ENCODE peak calls at places on chromosomes 1 and 21, in seven cellular contexts. O is AG09309; B is LHCN-M2; N is effector memory CD8-positive, alpha-beta T cell; Q is GM20000; P is cardiac fibroblast; X is NCI-H774. D is an unnamed sample.

GRCh38 chr1:91827094-91828006 is 58.6 kb downstream of the TGFBR3 start:
- DNase-seq in N (no peak), O (no peak), Q (no peak), X (no peak), B (no peak), P (no peak), D (no peak)

GRCh38 chr1:196608401-196609113 is at the start of gene KCNT2:
- DNase-seq in B (peak), X (peak), P (peak), N (no peak), Q (no peak), O (no peak), D (no peak)

GRCh38 chr1:60813051-60813450 is 269.3 kb upstream of the NFIA start:
- DNase-seq in P (no peak), N (no peak), B (no peak), O (no peak), Q (no peak), X (no peak), D (no peak)

GRCh38 chr1:219066631-219067349 is 106.9 kb upstream of the LYPLAL1 start:
- DNase-seq in X (no peak), O (peak), Q (no peak), N (no peak), B (peak), P (peak), D (peak)

GRCh38 chr1:197144570-197145325 is 1.7 kb downstream of the ASPM start:
- DNase-seq in Q (peak), X (no peak), P (peak), B (peak), N (no peak), O (no peak), D (no peak)

GRCh38 chr1:6245869-6246496 is 2.0 kb downstream of the HES3 start:
- DNase-seq in N (peak), P (no peak), X (peak), Q (peak), O (no peak), B (peak), D (no peak)

GRCh38 chr1:25699501-25700089 is 83.0 kb downstream of the MAN1C1 start:
- DNase-seq in X (no peak), Q (no peak), O (no peak), P (no peak), N (no peak), B (no peak), D (no peak)

GRCh38 chr1:2115008-2115921 is 65.1 kb downstream of the PRKCZ start:
- DNase-seq in O (no peak), P (no peak), X (no peak), Q (no peak), N (peak), B (no peak), D (no peak)

GRCh38 chr1:107477233-107477632 is 336.4 kb downstream of the NTNG1 start:
- DNase-seq in B (no peak), P (no peak), O (no peak), Q (peak), N (no peak), X (no peak), D (no peak)

GRCh38 chr1:113320272-113320671 is 70.0 kb upstream of the MAGI3 start:
- DNase-seq in Q (no peak), O (no peak), X (peak), N (no peak), P (no peak), B (no peak), D (no peak)

GRCh38 chr1:29119365-29119929 is 4.3 kb downstream of the TMEM200B start:
- DNase-seq in P (no peak), N (no peak), Q (no peak), B (no peak), X (no peak), O (no peak), D (no peak)

GRCh38 chr1:244730153-244730933 is 77.4 kb downstream of the DESI2 start:
- DNase-seq in P (peak), X (peak), Q (peak), O (no peak), N (peak), B (peak), D (no peak)

GRCh38 chr1:77126309-77126708 is 92.9 kb downstream of the PIGK start:
- DNase-seq in X (peak), O (peak), P (peak), B (peak), N (no peak), Q (peak), D (peak)

GRCh38 chr1:906532-907420 is 16.9 kb upstream of the SAMD11 start:
- DNase-seq in O (no peak), B (peak), P (peak), Q (peak), X (no peak), N (no peak), D (no peak)

GRCh38 chr21:14675774-14676530 is 129.8 kb upstream of the SAMSN1 start:
- DNase-seq in X (no peak), P (no peak), N (peak), Q (no peak), O (no peak), B (no peak), D (no peak)

GRCh38 chr1:115332813-115333608 is 5.0 kb downstream of the NGF start:
- DNase-seq in O (peak), P (peak), N (no peak), X (no peak), B (peak), Q (no peak), D (peak)

GRCh38 chr1:45647248-45648021 is 23.6 kb upstream of the CCDC17 start:
- DNase-seq in O (no peak), X (no peak), B (no peak), N (no peak), P (peak), Q (no peak), D (no peak)

GRCh38 chr1:237677979-237678378 is 212.7 kb downstream of the ZP4 start:
- DNase-seq in N (no peak), B (peak), X (no peak), Q (no peak), P (peak), O (no peak), D (peak)

GRCh38 chr21:34692458-34693020 is 23.7 kb downstream of the CLIC6 start:
- DNase-seq in B (no peak), P (no peak), X (no peak), O (no peak), N (no peak), Q (no peak), D (no peak)

GRCh38 chr1:21914880-21915640 is 22.1 kb downstream of the HSPG2 start:
- DNase-seq in P (no peak), O (no peak), N (no peak), B (peak), Q (no peak), X (no peak), D (no peak)

GRCh38 chr21:22409571-22409970 is 1411.4 kb downstream of the NCAM2 start:
- DNase-seq in N (no peak), Q (no peak), P (no peak), O (no peak), B (no peak), X (no peak), D (no peak)